ENCODE peak calls at places on chromosomes 7 and 10, in four cellular contexts. S, N, Q and P are unnamed samples.

GRCh38 chr7:818031-818699 is 14.1 kb upstream of the SUN1 start:
- DNase-seq in S (no peak), N (no peak), Q (no peak), P (no peak)

GRCh38 chr10:108566216-108567107 is 1356.8 kb downstream of the XPNPEP1 start:
- DNase-seq in S (no peak), N (no peak), Q (no peak), P (no peak)

GRCh38 chr7:10889266-10889898 is 84.3 kb upstream of the PHF14 start:
- DNase-seq in S (no peak), N (no peak), Q (peak), P (no peak)

GRCh38 chr10:7417103-7417623 is 6.3 kb upstream of the SFMBT2 start:
- DNase-seq in S (no peak), N (no peak), Q (no peak), P (no peak)

GRCh38 chr7:21580073-21580521 is 37.3 kb downstream of the DNAH11 start:
- DNase-seq in S (no peak), N (no peak), Q (no peak), P (no peak)

GRCh38 chr10:101292194-101293006 is 61.6 kb upstream of the BTRC start:
- DNase-seq in S (no peak), N (no peak), Q (no peak), P (no peak)

GRCh38 chr10:104246981-104247380 is 7.7 kb upstream of the GSTO1 start:
- DNase-seq in S (no peak), N (no peak), Q (no peak), P (no peak)

GRCh38 chr7:102916881-102917280 is 4.1 kb downstream of the LRRC17 start:
- DNase-seq in S (no peak), N (no peak), Q (no peak), P (no peak)

GRCh38 chr7:44196450-44196872 is 4.3 kb upstream of the YKT6 start:
- DNase-seq in S (no peak), N (no peak), Q (no peak), P (no peak)

GRCh38 chr7:117665393-117665792 is 185.6 kb downstream of the CFTR start:
- DNase-seq in S (no peak), N (no peak), Q (no peak), P (no peak)

GRCh38 chr7:25549315-25549933 is 321.1 kb upstream of the NPVF start:
- DNase-seq in S (no peak), N (no peak), Q (no peak), P (no peak)

GRCh38 chr10:124697837-124698559 is 46.2 kb downstream of the FAM53B start:
- DNase-seq in S (peak), N (peak), Q (no peak), P (no peak)

GRCh38 chr7:114530074-114530611 is 115.5 kb downstream of the FOXP2 start:
- DNase-seq in S (no peak), N (no peak), Q (no peak), P (no peak)

GRCh38 chr7:157544226-157544625 is 207.4 kb downstream of the DNAJB6 start:
- DNase-seq in S (no peak), N (no peak), Q (no peak), P (no peak)

GRCh38 chr7:101255841-101256240 is 11.0 kb upstream of the FIS1 start:
- DNase-seq in S (no peak), N (no peak), Q (no peak), P (no peak)

GRCh38 chr7:157503229-157503628 is 166.4 kb downstream of the DNAJB6 start:
- DNase-seq in S (no peak), N (no peak), Q (no peak), P (no peak)

GRCh38 chr7:115822801-115823200 is 207.8 kb downstream of the TFEC start:
- DNase-seq in S (no peak), N (no peak), Q (no peak), P (no peak)

GRCh38 chr10:11454958-11455566 is 156.4 kb downstream of the USP6NL start:
- DNase-seq in S (no peak), N (no peak), Q (no peak), P (no peak)

GRCh38 chr10:13865758-13866491 is 279.2 kb downstream of the PRPF18 start:
- DNase-seq in S (peak), N (no peak), Q (no peak), P (no peak)

GRCh38 chr7:107962817-107963216 is 40.1 kb downstream of the LAMB1 start:
- DNase-seq in S (no peak), N (no peak), Q (no peak), P (no peak)

GRCh38 chr10:119413738-119414611 is 128.5 kb downstream of the RGS10 start:
- DNase-seq in S (peak), N (no peak), Q (no peak), P (no peak)

GRCh38 chr10:28200804-28201203 is 102.1 kb downstream of the MPP7 start:
- DNase-seq in S (no peak), N (no peak), Q (no peak), P (no peak)

GRCh38 chr7:11831727-11832495 is at the start of gene THSD7A:
- DNase-seq in S (peak), N (no peak), Q (no peak), P (no peak)

GRCh38 chr10:104391150-104391968 is 37.7 kb downstream of the CFAP58 start:
- DNase-seq in S (no peak), N (no peak), Q (no peak), P (no peak)

GRCh38 chr7:84274029-84274638 is 79.5 kb upstream of the SEMA3A start:
- DNase-seq in S (no peak), N (no peak), Q (no peak), P (no peak)

GRCh38 chr7:5635461-5636445 is 145.7 kb downstream of the RNF216 start:
- DNase-seq in S (no peak), N (no peak), Q (no peak), P (no peak)

GRCh38 chr7:116932566-116932965 is 20.7 kb upstream of the ST7 start:
- DNase-seq in S (no peak), N (no peak), Q (no peak), P (no peak)

GRCh38 chr10:49382226-49382625 is 13.7 kb downstream of the DRGX start:
- DNase-seq in S (no peak), N (no peak), Q (no peak), P (no peak)